ENCODE peak calls at places on chromosomes 12 and 14, in eight cellular contexts. One of them, this sample, is unnamed.

GRCh38 chr12:19527876-19528275 is 88.6 kb downstream of the AEBP2 start:
- DNase-seq in activated CD4-positive, alpha-beta T cell treated with anti-CD3 and anti-CD28 coated beads, Interleukin-2, amount 50 U/mL, for 24 hours: no peak
- DNase-seq in fibroblast of lung: no peak
- DNase-seq in HuH-7.5: no peak
- DNase-seq in NCI-H1092 treated with DMSO at 0.1 percent for 48 hours: no peak
- DNase-seq in DMS153: no peak
- DNase-seq in CD8-positive, alpha-beta memory T cell: no peak
- DNase-seq in cardiac muscle cell: peak
- DNase-seq in this sample: no peak

GRCh38 chr12:42590324-42590934 is 883 bp upstream of the PRICKLE1 start:
- DNase-seq in activated CD4-positive, alpha-beta T cell treated with anti-CD3 and anti-CD28 coated beads, Interleukin-2, amount 50 U/mL, for 24 hours: no peak
- DNase-seq in fibroblast of lung: peak
- DNase-seq in HuH-7.5: no peak
- DNase-seq in NCI-H1092 treated with DMSO at 0.1 percent for 48 hours: no peak
- DNase-seq in DMS153: no peak
- DNase-seq in CD8-positive, alpha-beta memory T cell: no peak
- DNase-seq in cardiac muscle cell: peak
- DNase-seq in this sample: no peak

GRCh38 chr12:46360370-46360769 is 12.2 kb downstream of the SLC38A2 start:
- DNase-seq in activated CD4-positive, alpha-beta T cell treated with anti-CD3 and anti-CD28 coated beads, Interleukin-2, amount 50 U/mL, for 24 hours: no peak
- DNase-seq in fibroblast of lung: no peak
- DNase-seq in HuH-7.5: no peak
- DNase-seq in NCI-H1092 treated with DMSO at 0.1 percent for 48 hours: no peak
- DNase-seq in DMS153: no peak
- DNase-seq in CD8-positive, alpha-beta memory T cell: no peak
- DNase-seq in cardiac muscle cell: no peak
- DNase-seq in this sample: no peak

GRCh38 chr14:64502476-64503183 is 1.0 kb downstream of the ZBTB25 start:
- DNase-seq in activated CD4-positive, alpha-beta T cell treated with anti-CD3 and anti-CD28 coated beads, Interleukin-2, amount 50 U/mL, for 24 hours: no peak
- DNase-seq in fibroblast of lung: peak
- DNase-seq in HuH-7.5: no peak
- DNase-seq in NCI-H1092 treated with DMSO at 0.1 percent for 48 hours: peak
- DNase-seq in DMS153: no peak
- DNase-seq in CD8-positive, alpha-beta memory T cell: peak
- DNase-seq in cardiac muscle cell: peak
- DNase-seq in this sample: peak

GRCh38 chr12:15033029-15033428 is 60.2 kb downstream of the PDE6H start:
- DNase-seq in activated CD4-positive, alpha-beta T cell treated with anti-CD3 and anti-CD28 coated beads, Interleukin-2, amount 50 U/mL, for 24 hours: no peak
- DNase-seq in fibroblast of lung: no peak
- DNase-seq in HuH-7.5: no peak
- DNase-seq in NCI-H1092 treated with DMSO at 0.1 percent for 48 hours: no peak
- DNase-seq in DMS153: no peak
- DNase-seq in CD8-positive, alpha-beta memory T cell: no peak
- DNase-seq in cardiac muscle cell: no peak
- DNase-seq in this sample: no peak

GRCh38 chr14:89542768-89543419 is 125.9 kb upstream of the FOXN3 start:
- DNase-seq in activated CD4-positive, alpha-beta T cell treated with anti-CD3 and anti-CD28 coated beads, Interleukin-2, amount 50 U/mL, for 24 hours: no peak
- DNase-seq in fibroblast of lung: peak
- DNase-seq in HuH-7.5: no peak
- DNase-seq in NCI-H1092 treated with DMSO at 0.1 percent for 48 hours: no peak
- DNase-seq in DMS153: no peak
- DNase-seq in CD8-positive, alpha-beta memory T cell: no peak
- DNase-seq in cardiac muscle cell: no peak
- DNase-seq in this sample: peak

GRCh38 chr14:34851395-34851794 is 23.8 kb downstream of the BAZ1A start:
- DNase-seq in activated CD4-positive, alpha-beta T cell treated with anti-CD3 and anti-CD28 coated beads, Interleukin-2, amount 50 U/mL, for 24 hours: no peak
- DNase-seq in fibroblast of lung: peak
- DNase-seq in HuH-7.5: no peak
- DNase-seq in NCI-H1092 treated with DMSO at 0.1 percent for 48 hours: no peak
- DNase-seq in DMS153: no peak
- DNase-seq in CD8-positive, alpha-beta memory T cell: no peak
- DNase-seq in cardiac muscle cell: peak
- DNase-seq in this sample: no peak

GRCh38 chr14:63134801-63135200 is 69.4 kb upstream of the RHOJ start:
- DNase-seq in activated CD4-positive, alpha-beta T cell treated with anti-CD3 and anti-CD28 coated beads, Interleukin-2, amount 50 U/mL, for 24 hours: no peak
- DNase-seq in fibroblast of lung: peak
- DNase-seq in HuH-7.5: no peak
- DNase-seq in NCI-H1092 treated with DMSO at 0.1 percent for 48 hours: peak
- DNase-seq in DMS153: no peak
- DNase-seq in CD8-positive, alpha-beta memory T cell: no peak
- DNase-seq in cardiac muscle cell: peak
- DNase-seq in this sample: peak

GRCh38 chr12:116690016-116690709 is 47.7 kb downstream of the SPRING1 start:
- DNase-seq in activated CD4-positive, alpha-beta T cell treated with anti-CD3 and anti-CD28 coated beads, Interleukin-2, amount 50 U/mL, for 24 hours: no peak
- DNase-seq in fibroblast of lung: no peak
- DNase-seq in HuH-7.5: no peak
- DNase-seq in NCI-H1092 treated with DMSO at 0.1 percent for 48 hours: no peak
- DNase-seq in DMS153: no peak
- DNase-seq in CD8-positive, alpha-beta memory T cell: no peak
- DNase-seq in cardiac muscle cell: no peak
- DNase-seq in this sample: peak